ENCODE peak calls at places on chromosomes 1 and 21, in six cellular contexts. N is WTC11; I is activated CD4-positive, CD25-positive, alpha-beta regulatory T cell; Q is activated CD4-positive, alpha-beta T cell treated with anti-CD3 and anti-CD28 coated beads for 24 hours; U is DMS79; H is iPS DF 19.7. F is an unnamed sample.

GRCh38 chr1:86062458-86062857 is 94.1 kb downstream of the COL24A1 start:
- DNase-seq in N (no peak), I (no peak), Q (no peak), U (no peak), H (no peak), F (peak)

GRCh38 chr1:164559342-164560070 is 522 bp downstream of the PBX1 start:
- DNase-seq in N (peak), I (no peak), Q (no peak), U (peak), H (no peak), F (peak)

GRCh38 chr1:66265796-66266195 is 268.2 kb upstream of the SGIP1 start:
- DNase-seq in N (no peak), I (no peak), Q (no peak), U (no peak), H (no peak), F (no peak)

GRCh38 chr21:45472445-45473365 is 67.7 kb downstream of the COL18A1 start:
- DNase-seq in N (no peak), I (no peak), Q (no peak), U (no peak), H (no peak), F (no peak)

GRCh38 chr1:196723325-196724185 is 51.1 kb upstream of the CFHR3 start:
- DNase-seq in N (peak), I (no peak), Q (peak), U (no peak), H (peak), F (peak)

GRCh38 chr1:51575406-51576084 is 41.3 kb upstream of the OSBPL9 start:
- DNase-seq in N (no peak), I (no peak), Q (no peak), U (no peak), H (no peak), F (no peak)

GRCh38 chr1:42848823-42849537 is 2.6 kb downstream of the ZNF691 start:
- DNase-seq in N (no peak), I (no peak), Q (no peak), U (no peak), H (no peak), F (no peak)

GRCh38 chr1:247064309-247064708 is 14.3 kb downstream of the ZNF670 start:
- DNase-seq in N (no peak), I (no peak), Q (no peak), U (no peak), H (no peak), F (no peak)

GRCh38 chr1:240658312-240658975 is 46.5 kb upstream of the GREM2 start:
- DNase-seq in N (no peak), I (no peak), Q (no peak), U (no peak), H (no peak), F (peak)

GRCh38 chr1:116472431-116472961 is 98.3 kb downstream of the CD58 start:
- DNase-seq in N (no peak), I (no peak), Q (no peak), U (peak), H (no peak), F (peak)

GRCh38 chr1:47951545-47952235 is 45.5 kb downstream of the TRABD2B start:
- DNase-seq in N (no peak), I (no peak), Q (no peak), U (no peak), H (no peak), F (no peak)

GRCh38 chr1:2360588-2361364 is 30.6 kb downstream of the MORN1 start:
- DNase-seq in N (no peak), I (no peak), Q (no peak), U (no peak), H (no peak), F (peak)

GRCh38 chr21:39633770-39634181 is 21.0 kb downstream of the B3GALT5 start:
- DNase-seq in N (no peak), I (no peak), Q (no peak), U (no peak), H (no peak), F (peak)

GRCh38 chr1:111481387-111482221 is 7.8 kb downstream of the C1orf162 start:
- DNase-seq in N (peak), I (peak), Q (no peak), U (peak), H (no peak), F (peak)

GRCh38 chr1:235330918-235331285 is 2.5 kb downstream of the GGPS1 start:
- DNase-seq in N (no peak), I (no peak), Q (no peak), U (no peak), H (no peak), F (no peak)

GRCh38 chr21:45404726-45405270 is at the start of gene COL18A1:
- DNase-seq in N (peak), I (no peak), Q (peak), U (no peak), H (no peak), F (peak)

GRCh38 chr1:109500886-109501285 is 7.0 kb downstream of the CYB561D1 start:
- DNase-seq in N (no peak), I (no peak), Q (no peak), U (no peak), H (no peak), F (peak)

GRCh38 chr1:224623310-224623714 is 7.2 kb downstream of the CNIH3 start:
- DNase-seq in N (no peak), I (no peak), Q (no peak), U (no peak), H (no peak), F (peak)

GRCh38 chr1:50603274-50604271 is 180.3 kb upstream of the DMRTA2 start:
- DNase-seq in N (no peak), I (no peak), Q (no peak), U (peak), H (no peak), F (peak)

F was measured in astrocyte of the hippocampus.